ENCODE peak calls at places on chromosomes 7 and 10, in seven cellular contexts. B, F, P, Y, G, A and L are unnamed samples.

GRCh38 chr10:80579849-80580645 is 42.3 kb downstream of the SH2D4B start:
- DNase-seq in B (no peak), F (no peak), P (no peak), Y (peak; percentile 7), G (no peak), A (no peak), L (peak; percentile 14)

GRCh38 chr10:6091630-6092029 is 2.8 kb downstream of the RBM17 start:
- DNase-seq in B (no peak), F (no peak), P (no peak), Y (no peak), G (no peak), A (no peak), L (no peak)

GRCh38 chr7:41047789-41048191 is 655.1 kb downstream of the INHBA start:
- DNase-seq in B (no peak), F (peak; percentile 24), P (no peak), Y (no peak), G (no peak), A (no peak), L (no peak)

GRCh38 chr7:20340839-20341238 is 10.1 kb downstream of the ITGB8 start:
- DNase-seq in B (peak; percentile 28), F (no peak), P (no peak), Y (peak; percentile 45), G (no peak), A (no peak), L (no peak)

GRCh38 chr7:21550821-21551531 is 8.1 kb downstream of the DNAH11 start:
- DNase-seq in B (no peak), F (no peak), P (no peak), Y (no peak), G (no peak), A (no peak), L (no peak)

GRCh38 chr10:78831457-78831856 is 237.3 kb upstream of the ZMIZ1 start:
- DNase-seq in B (no peak), F (no peak), P (no peak), Y (no peak), G (no peak), A (no peak), L (no peak)

GRCh38 chr10:22854935-22855421 is 72.9 kb upstream of the ARMC3 start:
- DNase-seq in B (no peak), F (peak; percentile 56), P (no peak), Y (no peak), G (no peak), A (peak; percentile 40), L (no peak)

GRCh38 chr10:84098667-84099066 is 40.6 kb upstream of the GHITM start:
- DNase-seq in B (no peak), F (no peak), P (no peak), Y (no peak), G (no peak), A (no peak), L (no peak)

GRCh38 chr7:151340794-151341356 is 737 bp upstream of the NUB1 start:
- DNase-seq in B (no peak), F (no peak), P (no peak), Y (no peak), G (no peak), A (no peak), L (no peak)

GRCh38 chr7:148058092-148058491 is 532.5 kb upstream of the C7orf33 start:
- DNase-seq in B (no peak), F (no peak), P (no peak), Y (no peak), G (peak; percentile 99), A (no peak), L (no peak)

GRCh38 chr10:25226775-25227682 is 52.2 kb downstream of the GPR158 start:
- DNase-seq in B (peak; percentile 33), F (peak; percentile 24), P (no peak), Y (peak; percentile 32), G (peak; percentile 20), A (peak; percentile 22), L (no peak)

GRCh38 chr7:116512524-116513188 is 12.2 kb upstream of the CAV1 start:
- DNase-seq in B (no peak), F (peak; percentile 86), P (no peak), Y (no peak), G (no peak), A (peak; percentile 73), L (no peak)

GRCh38 chr10:98425511-98426352 is 10.8 kb upstream of the PYROXD2 start:
- DNase-seq in B (peak; percentile 10), F (peak; percentile 20), P (no peak), Y (peak; percentile 53), G (peak; percentile 2), A (peak; percentile 28), L (peak; percentile 80)

GRCh38 chr7:156074982-156075615 is 262.8 kb upstream of the SHH start:
- DNase-seq in B (no peak), F (no peak), P (no peak), Y (no peak), G (no peak), A (no peak), L (no peak)

GRCh38 chr10:80204193-80204714 is 1.1 kb downstream of the ANXA11 start:
- DNase-seq in B (no peak), F (peak; percentile 17), P (no peak), Y (peak; percentile 77), G (no peak), A (no peak), L (no peak)

GRCh38 chr7:143205560-143206293 is 16.1 kb upstream of the TAS2R40 start:
- DNase-seq in B (peak; percentile 4), F (peak; percentile 40), P (no peak), Y (no peak), G (no peak), A (no peak), L (no peak)

GRCh38 chr7:123865517-123866117 is 20.6 kb downstream of the HYAL4 start:
- DNase-seq in B (peak; percentile 33), F (peak; percentile 69), P (peak; percentile 20), Y (peak; percentile 78), G (peak; percentile 65), A (peak; percentile 32), L (no peak)

GRCh38 chr7:27697861-27698430 is 35.3 kb upstream of the HIBADH start:
- DNase-seq in B (no peak), F (peak; percentile 54), P (no peak), Y (peak; percentile 66), G (no peak), A (peak; percentile 52), L (no peak)

GRCh38 chr7:117818241-117818640 is 55.0 kb downstream of the CTTNBP2 start:
- DNase-seq in B (no peak), F (peak; percentile 84), P (no peak), Y (no peak), G (no peak), A (peak; percentile 43), L (no peak)

GRCh38 chr7:95544174-95544573 is 52.1 kb downstream of the PDK4 start:
- DNase-seq in B (no peak), F (no peak), P (no peak), Y (no peak), G (no peak), A (no peak), L (no peak)

GRCh38 chr10:97024181-97025073 is 161.3 kb downstream of the SLIT1 start:
- DNase-seq in B (no peak), F (peak; percentile 84), P (no peak), Y (no peak), G (no peak), A (peak; percentile 74), L (no peak)